ENCODE peak calls at places on chromosomes 13 and 19, in four cellular contexts. Y, B, W and D are unnamed samples. For H3K27me3, the result is how much of the 10 kb centered on the place peaks cover.

GRCh38 chr13:95355491-95355890 is 54.2 kb upstream of the ABCC4 start:
- DNase-seq in W (no peak), Y (no peak), B (no peak), D (no peak)

GRCh38 chr13:113155982-113156655 is 2.3 kb upstream of the PROZ start:
- DNase-seq in B (no peak), W (no peak), Y (no peak), D (no peak)

GRCh38 chr13:97279913-97280312 is 57.8 kb downstream of the MBNL2 start:
- DNase-seq in W (no peak), B (no peak), Y (no peak), D (no peak)

GRCh38 chr19:55597493-55597892 is 1.8 kb downstream of the FIZ1 start:
- DNase-seq in B (no peak), Y (no peak), W (no peak), D (no peak)

GRCh38 chr19:40104754-40105153 is 14.0 kb upstream of the ZNF780A start:
- DNase-seq in B (no peak), W (no peak), Y (no peak), D (no peak)

GRCh38 chr19:54030895-54031586 is 32.7 kb downstream of the VSTM1 start:
- DNase-seq in B (peak), W (no peak), Y (no peak), D (no peak)

GRCh38 chr19:13764821-13765394 is 586 bp downstream of the MRI1 start:
- DNase-seq in Y (peak), W (peak), B (no peak), D (peak)

GRCh38 chr13:77871596-77871995 is 47.0 kb downstream of the EDNRB start:
- DNase-seq in B (no peak), Y (no peak), W (no peak), D (no peak)

GRCh38 chr19:18114483-18114882 is 16.9 kb downstream of the MAST3 start:
- DNase-seq in W (no peak), Y (no peak), B (no peak), D (no peak)

GRCh38 chr13:74835579-74835978 is 646.4 kb downstream of the TBC1D4 start:
- DNase-seq in B (no peak), Y (no peak), W (no peak), D (no peak)

GRCh38 chr13:25819856-25820530 is 231.8 kb downstream of the SHISA2 start:
- DNase-seq in W (peak), B (peak), Y (no peak), D (no peak)

GRCh38 chr19:2340496-2341246 is 12.2 kb downstream of the SPPL2B start:
- DNase-seq in Y (no peak), W (no peak), B (no peak), D (no peak)

GRCh38 chr19:8307400-8307964 is 676 bp downstream of the CD320 start:
- DNase-seq in B (peak), Y (peak), W (peak), D (no peak)

GRCh38 chr13:27338816-27339215 is 68.2 kb downstream of the RASL11A start:
- DNase-seq in Y (no peak), B (peak), W (no peak), D (no peak)

GRCh38 chr19:52658595-52658994 is 20.4 kb upstream of the ZNF83 start:
- DNase-seq in W (no peak), B (no peak), Y (no peak), D (no peak)

GRCh38 chr13:36872621-36873020 is 47.4 kb downstream of the SMAD9 start:
- DNase-seq in W (no peak), B (no peak), Y (no peak), D (no peak)

GRCh38 chr13:50127017-50127725 is 111.9 kb downstream of the KCNRG start:
- DNase-seq in W (peak), B (peak), Y (peak), D (peak)

GRCh38 chr13:107119989-107120881 is 552.3 kb upstream of the ARGLU1 start:
- DNase-seq in W (no peak), B (no peak), Y (no peak), D (no peak)

GRCh38 chr13:40640845-40641458 is 25.5 kb downstream of the FOXO1 start:
- DNase-seq in W (no peak), B (no peak), Y (no peak), D (peak)

GRCh38 chr19:43315851-43316250 is 37.6 kb upstream of the CD177 start:
- DNase-seq in Y (no peak), B (no peak), W (no peak), D (no peak)

GRCh38 chr13:63492604-63493003 is 2077.0 kb upstream of the PCDH20 start:
- DNase-seq in B (no peak), W (no peak), Y (no peak), D (no peak)

GRCh38 chr13:52411629-52412028 is 5.7 kb upstream of the THSD1 start:
- DNase-seq in W (no peak), B (no peak), Y (no peak), D (no peak)

GRCh38 chr13:94617389-94618000 is 15.8 kb downstream of the GPR180 start:
- DNase-seq in Y (peak), W (no peak), B (peak), D (no peak)

GRCh38 chr13:109862627-109863026 is 76.2 kb upstream of the IRS2 start:
- DNase-seq in W (no peak), Y (no peak), B (no peak), D (no peak)

GRCh38 chr19:17001603-17002183 is 24.9 kb downstream of the CPAMD8 start:
- DNase-seq in Y (peak), W (no peak), B (peak), D (peak)

GRCh38 chr19:43498233-43498830 is 6.2 kb downstream of the PHLDB3 start:
- DNase-seq in Y (no peak), W (no peak), B (no peak), D (no peak)

GRCh38 chr13:105603283-105603682 is 932.2 kb downstream of the EFNB2 start:
- DNase-seq in Y (no peak), B (no peak), W (no peak), D (no peak)

GRCh38 chr19:34555447-34555846 is 73.9 kb downstream of the WTIP start:
- DNase-seq in B (peak), W (peak), Y (no peak), D (no peak)

GRCh38 chr13:29457299-29457698 is 138.2 kb downstream of the SLC7A1 start:
- DNase-seq in W (no peak), Y (no peak), B (no peak), D (no peak)

GRCh38 chr13:77001963-77002587 is 10.2 kb downstream of the CLN5 start:
- DNase-seq in B (no peak), Y (no peak), W (no peak), D (no peak)

GRCh38 chr19:18128805-18129204 is 24.2 kb upstream of the PIK3R2 start:
- DNase-seq in Y (no peak), B (no peak), W (no peak), D (no peak)

GRCh38 chr19:52603558-52604207 is 33.6 kb downstream of the ZNF701 start:
- DNase-seq in B (no peak), W (no peak), Y (no peak), D (no peak)

GRCh38 chr19:45815501-45816216 is 551 bp upstream of the RSPH6A start:
- DNase-seq in B (peak), Y (no peak), W (no peak), D (no peak)

GRCh38 chr13:93146584-93147292 is 79.9 kb upstream of the GPC6 start:
- DNase-seq in Y (no peak), W (no peak), B (no peak), D (no peak)

GRCh38 chr13:40597735-40598365 is 68.6 kb downstream of the FOXO1 start:
- DNase-seq in Y (no peak), W (peak), B (no peak), D (no peak)

GRCh38 chr13:33285420-33286124 is at the start of gene STARD13:
- DNase-seq in W (peak), B (peak), Y (no peak), D (no peak)

GRCh38 chr19:54207908-54208783 is 7.5 kb downstream of the RPS9 start:
- DNase-seq in Y (no peak), B (peak), W (peak), D (no peak)

GRCh38 chr19:40235238-40236025 is 8.9 kb upstream of the CCNP start:
- DNase-seq in B (peak), Y (no peak), W (no peak), D (no peak)

GRCh38 chr13:99398916-99399622 is 91.9 kb upstream of the GPR183 start:
- DNase-seq in Y (no peak), B (no peak), W (no peak), D (no peak)

GRCh38 chr13:110280231-110280813 is 26.6 kb downstream of the COL4A1 start:
- DNase-seq in W (no peak), B (no peak), Y (no peak), D (no peak)

GRCh38 chr19:42149447-42150202 is 17.4 kb upstream of the POU2F2 start:
- DNase-seq in B (no peak), W (no peak), Y (no peak), D (no peak)
- H3K27me3 ChIP-seq in B (under half), W (under half), Y (under half), D (under half)

DNA sequence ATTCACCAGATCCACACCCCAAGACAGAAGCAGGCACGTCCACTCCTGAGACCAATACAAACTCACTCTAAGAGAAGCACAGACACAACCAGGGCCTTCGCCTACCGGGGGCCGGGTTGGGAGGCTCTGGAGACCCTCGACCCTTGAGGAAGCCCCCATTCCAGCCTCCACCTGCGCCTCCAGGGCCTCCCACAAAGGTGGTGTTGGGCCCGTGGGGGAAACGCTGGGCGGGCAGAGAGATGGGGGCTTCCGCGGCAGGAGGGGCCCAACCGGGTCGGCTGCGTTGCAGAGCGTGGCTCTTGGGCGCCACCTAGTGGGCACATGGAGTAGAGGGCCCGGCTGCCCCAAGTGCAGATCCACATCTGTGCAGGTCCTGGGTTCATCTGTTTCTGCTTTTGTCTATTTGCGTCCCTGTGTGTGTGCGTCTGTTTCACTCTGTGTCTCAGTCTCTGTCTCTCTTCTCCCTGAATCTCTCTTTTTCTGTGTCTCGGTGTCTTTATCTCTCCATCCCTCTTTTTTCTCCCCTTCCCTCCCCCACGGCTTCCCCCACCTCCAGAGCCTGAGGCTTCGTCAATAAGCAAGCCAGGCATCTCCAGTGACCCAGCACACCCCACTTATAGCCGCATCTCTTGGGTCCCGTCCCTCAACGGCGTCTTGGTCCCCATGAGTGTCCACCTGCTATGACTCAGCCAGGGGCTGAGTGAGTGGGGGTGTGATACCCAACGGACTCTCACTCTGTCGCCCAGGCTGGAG is 10.5 kb upstream of the TINCR start:
- DNase-seq in B (peak), Y (peak), W (peak), D (peak)
- H3K4me3 ChIP-seq in B (no peak), Y (no peak), W (no peak), D (peak)

GRCh38 chr19:50330365-50331078 is 1.3 kb upstream of the KCNC3 start:
- DNase-seq in W (peak), Y (peak), B (peak), D (peak)

GRCh38 chr19:50328257-50329145 is 676 bp downstream of the KCNC3 start:
- DNase-seq in B (peak), Y (no peak), W (peak), D (no peak)

GRCh38 chr19:50331187-50332013 is 2.2 kb upstream of the KCNC3 start:
- DNase-seq in B (peak), W (no peak), Y (no peak), D (no peak)

GRCh38 chr19:50327461-50328256 is 1.5 kb downstream of the KCNC3 start:
- DNase-seq in Y (no peak), W (no peak), B (no peak), D (no peak)

GRCh38 chr19:50329146-50329925 is at the start of gene KCNC3:
- DNase-seq in W (peak), Y (peak), B (peak), D (peak)
- H3K27me3 ChIP-seq in W (under half), Y (under half), B (under half), D (half or more)

GRCh38 chr19:47309608-47310007 is at the start of gene C5AR1:
- DNase-seq in W (no peak), Y (no peak), B (no peak), D (no peak)
- H3K4me3 ChIP-seq in W (no peak), Y (no peak), B (no peak), D (no peak)

GRCh38 chr19:28685802-28686201 is 527.1 kb downstream of the UQCRFS1 start:
- DNase-seq in B (no peak), W (no peak), Y (no peak), D (no peak)
- H3K27me3 ChIP-seq in B (under half), W (under half), Y (under half), D (under half)